ENCODE peak calls at places on chromosomes 3 and 15, in ten cellular contexts. I, K, D, N, H, O, Z, V, U and F are unnamed samples.

GRCh38 chr15:57640935-57641682 is 49.4 kb downstream of the MYZAP start:
- DNase-seq in U (no peak), Z (no peak), O (no peak), V (peak; percentile 51), D (no peak), H (peak; percentile 5), K (no peak), I (peak; percentile 60), N (no peak), F (peak; percentile 64)

GRCh38 chr3:31880020-31880419 is 101.0 kb downstream of the OSBPL10 start:
- DNase-seq in Z (no peak), H (no peak), K (no peak), I (peak; percentile 46), V (peak; percentile 95), U (no peak), N (peak; percentile 22), O (no peak), D (no peak), F (peak; percentile 18)

GRCh38 chr3:66553714-66554113 is 52.9 kb upstream of the LRIG1 start:
- DNase-seq in Z (no peak), O (no peak), D (no peak), U (no peak), V (no peak), H (no peak), I (no peak), N (no peak), K (no peak), F (no peak)

GRCh38 chr3:156388469-156389150 is 166.3 kb downstream of the SSR3 start:
- DNase-seq in V (no peak), I (peak; percentile 84), Z (peak; percentile 41), N (no peak), H (peak; percentile 100), K (no peak), U (peak; percentile 99), D (no peak), O (no peak), F (no peak)

GRCh38 chr3:126129408-126129891 is 45.5 kb upstream of the SLC41A3 start:
- DNase-seq in N (no peak), K (peak; percentile 21), O (peak; percentile 0), I (peak; percentile 16), D (no peak), H (no peak), U (no peak), Z (no peak), V (peak; percentile 95), F (peak; percentile 86)

GRCh38 chr15:88454231-88454630 is 13.0 kb downstream of the MRPL46 start:
- DNase-seq in Z (no peak), H (no peak), U (no peak), N (no peak), O (no peak), V (no peak), D (no peak), I (no peak), K (no peak), F (no peak)

GRCh38 chr3:117622130-117622841 is 912.7 kb downstream of the TUSC7 start:
- DNase-seq in N (no peak), V (peak; percentile 68), I (peak; percentile 71), D (no peak), O (no peak), Z (peak; percentile 60), K (no peak), H (peak; percentile 42), U (peak; percentile 41), F (peak; percentile 1)

GRCh38 chr15:75177360-75178071 is 24.2 kb upstream of the C15orf39 start:
- DNase-seq in D (no peak), V (no peak), O (no peak), I (peak; percentile 28), H (no peak), U (no peak), N (no peak), Z (no peak), K (no peak), F (no peak)

GRCh38 chr3:192901435-192901834 is 16.2 kb downstream of the MB21D2 start:
- DNase-seq in H (no peak), V (no peak), D (no peak), I (peak; percentile 80), N (no peak), K (no peak), O (no peak), U (peak; percentile 94), Z (peak; percentile 86), F (no peak)

GRCh38 chr15:39313467-39313866 is 267.4 kb upstream of the THBS1 start:
- DNase-seq in Z (no peak), K (no peak), I (no peak), U (no peak), V (no peak), O (no peak), D (no peak), N (no peak), H (no peak), F (no peak)

GRCh38 chr15:39313881-39314280 is 267.0 kb upstream of the THBS1 start:
- DNase-seq in D (no peak), N (no peak), O (no peak), I (no peak), H (no peak), Z (no peak), V (no peak), U (no peak), K (no peak), F (no peak)

GRCh38 chr15:39310633-39311032 is 270.2 kb upstream of the THBS1 start:
- DNase-seq in K (no peak), O (no peak), H (no peak), V (peak; percentile 46), U (no peak), N (no peak), Z (no peak), I (no peak), D (no peak), F (no peak)

GRCh38 chr15:39315200-39315599 is 265.7 kb upstream of the THBS1 start:
- DNase-seq in K (no peak), I (no peak), H (no peak), N (no peak), V (no peak), U (no peak), Z (no peak), O (no peak), D (no peak), F (no peak)

GRCh38 chr15:39312984-39313383 is 267.9 kb upstream of the THBS1 start:
- DNase-seq in K (no peak), N (no peak), Z (no peak), O (no peak), V (peak; percentile 23), U (no peak), H (no peak), D (peak; percentile 43), I (no peak), F (peak; percentile 39)
- TF ChIP-seq CTCF in K (no peak), N (peak; percentile 19), Z (peak; percentile 15), O (no peak), V (no peak), U (peak; percentile 8), H (peak; percentile 16), D (no peak), I (peak; percentile 21), F (no peak)

GRCh38 chr3:113695426-113695817 is 1.0 kb downstream of the USF3 start:
- DNase-seq in V (no peak), D (no peak), Z (no peak), H (no peak), O (no peak), K (no peak), N (no peak), U (no peak), I (peak; percentile 50), F (no peak)

GRCh38 chr3:113697192-113698090 is 999 bp upstream of the USF3 start:
- DNase-seq in D (peak; percentile 52), K (peak; percentile 27), U (no peak), O (peak; percentile 22), N (peak; percentile 25), H (no peak), I (peak; percentile 54), V (peak; percentile 48), Z (no peak), F (peak; percentile 24)

GRCh38 chr3:113698213-113698742 is 1.8 kb upstream of the USF3 start:
- DNase-seq in K (no peak), N (no peak), U (no peak), D (no peak), V (no peak), I (no peak), H (no peak), O (no peak), Z (no peak), F (no peak)

GRCh38 chr3:113695818-113696645 is at the start of gene USF3:
- DNase-seq in D (peak; percentile 83), O (peak; percentile 70), U (no peak), Z (no peak), N (peak; percentile 49), V (peak; percentile 60), I (peak; percentile 58), H (no peak), K (peak; percentile 76), F (peak; percentile 78)

GRCh38 chr3:113696658-113697191 is 283 bp upstream of the USF3 start:
- DNase-seq in U (peak; percentile 99), K (peak; percentile 99), H (peak; percentile 96), D (peak; percentile 100), Z (peak; percentile 98), N (peak; percentile 99), V (peak; percentile 99), I (peak; percentile 100), O (peak; percentile 96), F (peak; percentile 98)
- TF ChIP-seq CTCF in U (peak; percentile 22), K (no peak), H (no peak), D (no peak), Z (peak; percentile 27), N (no peak), V (no peak), I (peak; percentile 12), O (no peak), F (no peak)

GRCh38 chr3:152910211-152910610 is 75.3 kb downstream of the P2RY1 start:
- DNase-seq in N (no peak), V (no peak), K (no peak), Z (no peak), I (peak; percentile 10), U (no peak), D (peak; percentile 18), H (no peak), O (no peak), F (no peak)
- TF ChIP-seq CTCF in N (no peak), V (no peak), K (no peak), Z (no peak), I (peak; percentile 15), U (no peak), D (no peak), H (no peak), O (no peak), F (no peak)

GRCh38 chr3:190055773-190056172 is 64.9 kb downstream of the P3H2 start:
- DNase-seq in H (no peak), O (no peak), D (no peak), Z (no peak), U (no peak), N (no peak), K (no peak), I (no peak), V (no peak), F (no peak)

GRCh38 chr3:190058486-190059241 is 62.0 kb downstream of the P3H2 start:
- DNase-seq in K (no peak), V (no peak), Z (no peak), N (no peak), D (no peak), O (no peak), I (peak; percentile 88), H (no peak), U (no peak), F (no peak)

GRCh38 chr3:190051643-190052042 is 69.1 kb downstream of the P3H2 start:
- DNase-seq in O (no peak), V (no peak), K (no peak), D (no peak), U (no peak), I (no peak), N (no peak), Z (no peak), H (no peak), F (no peak)

GRCh38 chr3:190056795-190057194 is 63.9 kb downstream of the P3H2 start:
- DNase-seq in I (no peak), U (no peak), Z (no peak), N (no peak), D (no peak), K (no peak), O (no peak), V (no peak), H (no peak), F (no peak)

GRCh38 chr3:190053919-190054672 is 66.6 kb downstream of the P3H2 start:
- DNase-seq in U (no peak), V (peak; percentile 42), K (no peak), N (no peak), H (no peak), Z (no peak), O (no peak), D (no peak), I (peak; percentile 83), F (no peak)
- TF ChIP-seq CTCF in U (peak; percentile 17), V (peak; percentile 21), K (no peak), N (no peak), H (no peak), Z (no peak), O (no peak), D (no peak), I (peak; percentile 7), F (no peak)